ENCODE peak calls at places on chromosomes 1 and 21, in eight cellular contexts. One of them, this sample, is unnamed.

GRCh38 chr1:199197695-199198094 is 558.9 kb downstream of the PTPRC start:
- DNase-seq in Peyer's patch: no peak
- DNase-seq in heart right ventricle: no peak
- DNase-seq in GM12865: no peak
- DNase-seq in K562: no peak
- DNase-seq in keratinocyte: no peak
- DNase-seq in right cardiac atrium: no peak
- DNase-seq in heart left ventricle: no peak
- DNase-seq in this sample: no peak

GRCh38 chr1:76770979-76771378 is 96.3 kb upstream of the ST6GALNAC5 start:
- DNase-seq in right cardiac atrium: no peak
- DNase-seq in keratinocyte: no peak
- DNase-seq in Peyer's patch: no peak
- DNase-seq in K562: no peak
- DNase-seq in GM12865: no peak
- DNase-seq in heart right ventricle: no peak
- DNase-seq in heart left ventricle: no peak
- DNase-seq in this sample: no peak

GRCh38 chr1:150808851-150809250 is 791 bp upstream of the CTSK start:
- DNase-seq in GM12865: no peak
- DNase-seq in K562: no peak
- DNase-seq in heart left ventricle: no peak
- DNase-seq in keratinocyte: no peak
- DNase-seq in right cardiac atrium: no peak
- DNase-seq in heart right ventricle: no peak
- DNase-seq in Peyer's patch: no peak
- DNase-seq in this sample: no peak

GRCh38 chr1:231058416-231059109 is 18.5 kb upstream of the FAM89A start:
- DNase-seq in heart left ventricle: no peak
- DNase-seq in right cardiac atrium: no peak
- DNase-seq in GM12865: no peak
- DNase-seq in heart right ventricle: no peak
- DNase-seq in Peyer's patch: no peak
- DNase-seq in keratinocyte: no peak
- DNase-seq in K562: no peak
- DNase-seq in this sample: peak; percentile 73

GRCh38 chr1:205365945-205366463 is 9.3 kb upstream of the KLHDC8A start:
- DNase-seq in GM12865: no peak
- DNase-seq in keratinocyte: no peak
- DNase-seq in Peyer's patch: peak; percentile 55
- DNase-seq in right cardiac atrium: no peak
- DNase-seq in heart left ventricle: no peak
- DNase-seq in K562: peak; percentile 19
- DNase-seq in heart right ventricle: no peak
- DNase-seq in this sample: no peak

GRCh38 chr1:84877592-84877991 is 15.4 kb downstream of the LPAR3 start:
- DNase-seq in Peyer's patch: no peak
- DNase-seq in heart right ventricle: no peak
- DNase-seq in keratinocyte: no peak
- DNase-seq in K562: no peak
- DNase-seq in heart left ventricle: no peak
- DNase-seq in GM12865: no peak
- DNase-seq in right cardiac atrium: no peak
- DNase-seq in this sample: no peak

GRCh38 chr21:30979054-30979453 is 59.2 kb downstream of the KRTAP19-8 start:
- DNase-seq in keratinocyte: no peak
- DNase-seq in heart right ventricle: no peak
- DNase-seq in heart left ventricle: no peak
- DNase-seq in right cardiac atrium: no peak
- DNase-seq in GM12865: peak; percentile 22
- DNase-seq in K562: no peak
- DNase-seq in Peyer's patch: no peak
- DNase-seq in this sample: no peak

GRCh38 chr1:8465692-8466091 is 147.8 kb downstream of the SLC45A1 start:
- DNase-seq in Peyer's patch: no peak
- DNase-seq in right cardiac atrium: no peak
- DNase-seq in GM12865: no peak
- DNase-seq in heart right ventricle: no peak
- DNase-seq in K562: no peak
- DNase-seq in keratinocyte: no peak
- DNase-seq in heart left ventricle: no peak
- DNase-seq in this sample: no peak

GRCh38 chr1:26459573-26460031 is 12.6 kb upstream of the HMGN2 start:
- DNase-seq in keratinocyte: no peak
- DNase-seq in Peyer's patch: no peak
- DNase-seq in right cardiac atrium: no peak
- DNase-seq in heart left ventricle: peak; percentile 12
- DNase-seq in heart right ventricle: peak; percentile 15
- DNase-seq in K562: no peak
- DNase-seq in GM12865: no peak
- DNase-seq in this sample: no peak

GRCh38 chr1:230661976-230662375 is 19.7 kb downstream of the COG2 start:
- DNase-seq in K562: no peak
- DNase-seq in right cardiac atrium: no peak
- DNase-seq in Peyer's patch: no peak
- DNase-seq in GM12865: no peak
- DNase-seq in heart left ventricle: no peak
- DNase-seq in keratinocyte: no peak
- DNase-seq in heart right ventricle: no peak
- DNase-seq in this sample: no peak

GRCh38 chr1:111503585-111504060 is at the start of the genes ADORA3 and TMIGD3:
- DNase-seq in heart left ventricle: no peak
- DNase-seq in K562: no peak
- DNase-seq in heart right ventricle: no peak
- DNase-seq in keratinocyte: no peak
- DNase-seq in right cardiac atrium: no peak
- DNase-seq in Peyer's patch: peak; percentile 75
- DNase-seq in GM12865: peak; percentile 60
- DNase-seq in this sample: no peak

GRCh38 chr1:207088731-207089626 is at the start of gene C4BPB:
- DNase-seq in keratinocyte: no peak
- DNase-seq in heart left ventricle: no peak
- DNase-seq in K562: no peak
- DNase-seq in heart right ventricle: no peak
- DNase-seq in right cardiac atrium: no peak
- DNase-seq in Peyer's patch: peak; percentile 75
- DNase-seq in GM12865: no peak
- DNase-seq in this sample: peak; percentile 66

GRCh38 chr1:160740133-160740688 is 1.2 kb downstream of the SLAMF7 start:
- DNase-seq in keratinocyte: no peak
- DNase-seq in K562: no peak
- DNase-seq in GM12865: peak; percentile 57
- DNase-seq in right cardiac atrium: no peak
- DNase-seq in heart left ventricle: no peak
- DNase-seq in Peyer's patch: no peak
- DNase-seq in heart right ventricle: no peak
- DNase-seq in this sample: no peak

GRCh38 chr1:149849947-149850360 is 49.4 kb upstream of the BOLA1 start:
- DNase-seq in heart right ventricle: peak; percentile 1
- DNase-seq in heart left ventricle: no peak
- DNase-seq in Peyer's patch: peak; percentile 48
- DNase-seq in keratinocyte: no peak
- DNase-seq in K562: no peak
- DNase-seq in GM12865: peak; percentile 34
- DNase-seq in right cardiac atrium: no peak
- DNase-seq in this sample: no peak

GRCh38 chr1:226912587-226913176 is 27.4 kb upstream of the COQ8A start:
- DNase-seq in K562: peak; percentile 81
- DNase-seq in right cardiac atrium: peak; percentile 80
- DNase-seq in keratinocyte: no peak
- DNase-seq in heart left ventricle: peak; percentile 54
- DNase-seq in heart right ventricle: peak; percentile 66
- DNase-seq in Peyer's patch: peak; percentile 79
- DNase-seq in GM12865: peak; percentile 75
- DNase-seq in this sample: peak; percentile 85

GRCh38 chr1:205240118-205240517 is 12.4 kb downstream of the TMCC2 start:
- DNase-seq in Peyer's patch: no peak
- DNase-seq in heart left ventricle: no peak
- DNase-seq in right cardiac atrium: no peak
- DNase-seq in heart right ventricle: no peak
- DNase-seq in K562: no peak
- DNase-seq in GM12865: no peak
- DNase-seq in keratinocyte: no peak
- DNase-seq in this sample: no peak

GRCh38 chr1:15007368-15007767 is 146.2 kb upstream of the TMEM51 start:
- DNase-seq in Peyer's patch: no peak
- DNase-seq in keratinocyte: no peak
- DNase-seq in GM12865: no peak
- DNase-seq in right cardiac atrium: peak; percentile 52
- DNase-seq in K562: no peak
- DNase-seq in heart right ventricle: no peak
- DNase-seq in heart left ventricle: no peak
- DNase-seq in this sample: no peak

GRCh38 chr1:81597720-81598426 is 202.9 kb upstream of the ADGRL2 start:
- DNase-seq in right cardiac atrium: no peak
- DNase-seq in Peyer's patch: no peak
- DNase-seq in K562: no peak
- DNase-seq in GM12865: no peak
- DNase-seq in heart left ventricle: no peak
- DNase-seq in heart right ventricle: no peak
- DNase-seq in keratinocyte: no peak
- DNase-seq in this sample: no peak

GRCh38 chr1:81594211-81594610 is 206.5 kb upstream of the ADGRL2 start:
- DNase-seq in Peyer's patch: no peak
- DNase-seq in heart left ventricle: no peak
- DNase-seq in right cardiac atrium: no peak
- DNase-seq in heart right ventricle: no peak
- DNase-seq in keratinocyte: no peak
- DNase-seq in GM12865: no peak
- DNase-seq in K562: no peak
- DNase-seq in this sample: no peak

GRCh38 chr1:81598623-81599022 is 202.1 kb upstream of the ADGRL2 start:
- DNase-seq in K562: no peak
- DNase-seq in GM12865: peak; percentile 5
- DNase-seq in heart left ventricle: no peak
- DNase-seq in keratinocyte: no peak
- DNase-seq in Peyer's patch: no peak
- DNase-seq in right cardiac atrium: no peak
- DNase-seq in heart right ventricle: no peak
- DNase-seq in this sample: no peak

GRCh38 chr1:81600363-81600762 is 200.4 kb upstream of the ADGRL2 start:
- DNase-seq in heart right ventricle: no peak
- DNase-seq in K562: no peak
- DNase-seq in GM12865: no peak
- DNase-seq in keratinocyte: no peak
- DNase-seq in right cardiac atrium: no peak
- DNase-seq in heart left ventricle: no peak
- DNase-seq in Peyer's patch: no peak
- DNase-seq in this sample: no peak

GRCh38 chr1:81596341-81596740 is 204.4 kb upstream of the ADGRL2 start:
- DNase-seq in right cardiac atrium: no peak
- DNase-seq in heart right ventricle: no peak
- DNase-seq in K562: no peak
- DNase-seq in Peyer's patch: no peak
- DNase-seq in heart left ventricle: no peak
- DNase-seq in keratinocyte: no peak
- DNase-seq in GM12865: no peak
- DNase-seq in this sample: no peak
- H3K4me3 ChIP-seq in right cardiac atrium: no peak overlapping the region
- H3K4me3 ChIP-seq in heart right ventricle: no peak overlapping the region
- H3K4me3 ChIP-seq in K562: no peak overlapping the region
- H3K4me3 ChIP-seq in Peyer's patch: no peak overlapping the region
- H3K4me3 ChIP-seq in heart left ventricle: no peak overlapping the region
- H3K4me3 ChIP-seq in keratinocyte: no peak overlapping the region
- H3K4me3 ChIP-seq in GM12865: no peak overlapping the region
- H3K4me3 ChIP-seq in this sample: no peak overlapping the region

DNA sequence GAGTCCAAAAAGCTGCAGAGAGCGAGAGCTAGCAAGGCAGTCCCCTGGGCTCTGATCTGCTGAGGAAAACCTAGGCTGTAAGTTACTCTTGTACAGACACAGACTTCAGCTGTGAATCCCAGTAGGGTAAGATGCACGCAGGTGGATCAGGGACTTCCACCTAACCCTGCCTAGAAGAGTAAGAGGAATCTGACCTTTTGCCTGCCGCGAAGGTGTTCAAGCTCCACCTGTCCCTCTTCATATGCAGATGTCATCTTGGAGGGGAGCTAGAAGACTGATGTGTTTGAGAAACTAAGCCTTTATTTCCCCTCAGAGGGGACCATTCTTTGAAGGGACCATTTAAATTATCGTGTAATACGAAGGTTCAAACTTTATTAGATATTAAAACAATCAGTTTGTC is 108.6 kb upstream of the USP24 start:
- DNase-seq in heart right ventricle: no peak
- DNase-seq in K562: no peak
- DNase-seq in right cardiac atrium: no peak
- DNase-seq in GM12865: no peak
- DNase-seq in keratinocyte: no peak
- DNase-seq in Peyer's patch: no peak
- DNase-seq in heart left ventricle: no peak
- DNase-seq in this sample: no peak
- H3K4me3 ChIP-seq in heart right ventricle: no peak overlapping the region
- H3K4me3 ChIP-seq in K562: no peak overlapping the region
- H3K4me3 ChIP-seq in right cardiac atrium: no peak overlapping the region
- H3K4me3 ChIP-seq in GM12865: no peak overlapping the region
- H3K4me3 ChIP-seq in keratinocyte: no peak overlapping the region
- H3K4me3 ChIP-seq in Peyer's patch: no peak overlapping the region
- H3K4me3 ChIP-seq in heart left ventricle: no peak overlapping the region
- H3K4me3 ChIP-seq in this sample: no peak overlapping the region

DNA sequence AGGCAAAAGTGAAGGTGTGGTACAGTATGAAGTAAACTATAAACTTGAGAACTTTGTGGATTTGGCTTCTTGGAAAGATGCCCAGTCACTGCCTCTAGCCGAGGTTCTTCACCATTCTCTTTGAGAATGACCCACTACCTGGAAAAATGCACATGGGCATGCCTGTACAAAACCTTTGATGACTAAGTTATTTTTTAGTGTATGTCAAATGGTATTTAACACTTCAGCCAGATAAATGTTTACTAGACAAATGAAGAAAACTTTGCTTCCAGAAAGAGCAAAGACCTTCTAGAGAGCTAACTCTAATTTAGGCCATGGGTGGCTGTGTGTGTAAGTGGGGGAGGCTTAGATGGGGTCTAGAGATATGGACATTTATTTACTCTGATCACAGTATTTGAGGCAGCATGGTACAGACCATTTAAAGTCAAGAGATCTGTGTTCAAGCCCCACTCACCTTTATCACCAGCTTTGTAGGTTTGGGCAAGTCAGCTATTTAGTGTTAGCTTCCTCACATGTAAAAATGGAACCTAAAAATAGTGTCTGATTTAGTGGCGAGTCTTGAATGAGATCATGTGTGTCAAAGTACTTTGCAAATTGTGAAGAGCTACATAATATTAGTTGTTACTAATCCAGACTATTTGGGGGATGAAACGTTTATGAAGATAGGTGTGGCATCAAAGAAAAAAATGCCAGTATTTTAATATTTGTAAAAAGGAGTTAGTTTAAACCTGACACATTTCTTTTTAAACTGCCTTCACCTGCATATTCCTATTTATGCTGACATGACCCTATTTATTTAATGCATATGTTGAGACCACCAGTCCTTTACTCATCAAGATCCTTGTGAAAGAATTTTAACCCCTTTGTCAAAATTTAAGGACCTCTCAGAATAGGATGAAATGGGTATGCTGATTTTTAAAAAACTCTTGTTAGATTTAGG is 20.2 kb downstream of the NFYC start:
- DNase-seq in K562: peak; percentile 50
- DNase-seq in right cardiac atrium: no peak
- DNase-seq in heart left ventricle: peak; percentile 19
- DNase-seq in heart right ventricle: no peak
- DNase-seq in keratinocyte: peak; percentile 66
- DNase-seq in Peyer's patch: no peak
- DNase-seq in GM12865: peak; percentile 37
- DNase-seq in this sample: no peak
- H3K4me3 ChIP-seq in K562: peak overlapping the region; percentile 49
- H3K4me3 ChIP-seq in right cardiac atrium: peak overlapping the region; percentile 89
- H3K4me3 ChIP-seq in heart left ventricle: peak overlapping the region; percentile 63
- H3K4me3 ChIP-seq in heart right ventricle: peak overlapping the region; percentile 64
- H3K4me3 ChIP-seq in keratinocyte: peak overlapping the region; percentile 94
- H3K4me3 ChIP-seq in Peyer's patch: peak overlapping the region; percentile 51
- H3K4me3 ChIP-seq in GM12865: peak overlapping the region; percentile 75
- H3K4me3 ChIP-seq in this sample: no peak overlapping the region

GRCh38 chr1:221759436-221759835 is 17.5 kb upstream of the DUSP10 start:
- DNase-seq in heart left ventricle: no peak
- DNase-seq in Peyer's patch: no peak
- DNase-seq in GM12865: no peak
- DNase-seq in heart right ventricle: no peak
- DNase-seq in right cardiac atrium: no peak
- DNase-seq in K562: no peak
- DNase-seq in keratinocyte: no peak
- DNase-seq in this sample: no peak
- H3K4me3 ChIP-seq in heart left ventricle: no peak overlapping the region
- H3K4me3 ChIP-seq in Peyer's patch: no peak overlapping the region
- H3K4me3 ChIP-seq in GM12865: no peak overlapping the region
- H3K4me3 ChIP-seq in heart right ventricle: no peak overlapping the region
- H3K4me3 ChIP-seq in right cardiac atrium: no peak overlapping the region
- H3K4me3 ChIP-seq in K562: no peak overlapping the region
- H3K4me3 ChIP-seq in keratinocyte: no peak overlapping the region
- H3K4me3 ChIP-seq in this sample: no peak overlapping the region

This sample was measured in Caco-2.